ENCODE peak calls at places on chromosomes 16 and 17, in four cellular contexts. One of them, this sample, is unnamed. For H3K4me1, the result is how much of the 10 kb centered on the place peaks cover.

GRCh38 chr17:77491921-77492445 is 351.2 kb downstream of the SEC14L1 start:
- DNase-seq in HepG2: no peak
- DNase-seq in K562: no peak
- DNase-seq in H1: no peak
- DNase-seq in this sample: no peak

GRCh38 chr16:88827727-88828126 is 16.0 kb upstream of the APRT start:
- DNase-seq in HepG2: no peak
- DNase-seq in K562: no peak
- DNase-seq in H1: no peak
- DNase-seq in this sample: no peak

GRCh38 chr16:89971495-89972243 is 23.1 kb downstream of the DEF8 start:
- DNase-seq in HepG2: no peak
- DNase-seq in K562: peak
- DNase-seq in H1: no peak
- DNase-seq in this sample: no peak

GRCh38 chr17:79046501-79047280 is 22.7 kb downstream of the C1QTNF1 start:
- DNase-seq in HepG2: no peak
- DNase-seq in K562: no peak
- DNase-seq in H1: no peak
- DNase-seq in this sample: no peak

GRCh38 chr17:77488531-77489238 is 347.9 kb downstream of the SEC14L1 start:
- DNase-seq in HepG2: no peak
- DNase-seq in K562: no peak
- DNase-seq in H1: no peak
- DNase-seq in this sample: no peak

GRCh38 chr16:51924744-51925143 is 622.2 kb downstream of the TOX3 start:
- DNase-seq in HepG2: peak
- DNase-seq in K562: no peak
- DNase-seq in H1: no peak
- DNase-seq in this sample: no peak

GRCh38 chr16:25151996-25152395 is 40.5 kb downstream of the LCMT1 start:
- DNase-seq in HepG2: no peak
- DNase-seq in K562: no peak
- DNase-seq in H1: no peak
- DNase-seq in this sample: peak

GRCh38 chr17:55735784-55736405 is 13.2 kb upstream of the TMEM100 start:
- DNase-seq in HepG2: peak
- DNase-seq in K562: peak
- DNase-seq in H1: no peak
- DNase-seq in this sample: peak

GRCh38 chr16:72400257-72401078 is 228.5 kb upstream of the PMFBP1 start:
- DNase-seq in HepG2: peak
- DNase-seq in K562: peak
- DNase-seq in H1: peak
- DNase-seq in this sample: peak

GRCh38 chr17:1000597-1001490 is 3.9 kb downstream of the TIMM22 start:
- DNase-seq in HepG2: peak
- DNase-seq in K562: no peak
- DNase-seq in H1: no peak
- DNase-seq in this sample: no peak

GRCh38 chr17:2383628-2384167 is 17.2 kb downstream of the MNT start:
- DNase-seq in HepG2: no peak
- DNase-seq in K562: no peak
- DNase-seq in H1: no peak
- DNase-seq in this sample: no peak

GRCh38 chr17:2377659-2378058 is 23.2 kb downstream of the MNT start:
- DNase-seq in HepG2: no peak
- DNase-seq in K562: no peak
- DNase-seq in H1: no peak
- DNase-seq in this sample: no peak

GRCh38 chr17:2378905-2379304 is 22.0 kb downstream of the MNT start:
- DNase-seq in HepG2: no peak
- DNase-seq in K562: no peak
- DNase-seq in H1: no peak
- DNase-seq in this sample: no peak

GRCh38 chr17:2379489-2380224 is 21.2 kb downstream of the MNT start:
- DNase-seq in HepG2: no peak
- DNase-seq in K562: no peak
- DNase-seq in H1: no peak
- DNase-seq in this sample: no peak

GRCh38 chr17:2380225-2380922 is 20.5 kb downstream of the MNT start:
- DNase-seq in HepG2: no peak
- DNase-seq in K562: no peak
- DNase-seq in H1: no peak
- DNase-seq in this sample: no peak
- TF ChIP-seq POLR2A in HepG2: no peak
- TF ChIP-seq POLR2A in K562: no peak
- TF ChIP-seq POLR2A in H1: no peak
- TF ChIP-seq POLR2A in this sample: no peak

DNA sequence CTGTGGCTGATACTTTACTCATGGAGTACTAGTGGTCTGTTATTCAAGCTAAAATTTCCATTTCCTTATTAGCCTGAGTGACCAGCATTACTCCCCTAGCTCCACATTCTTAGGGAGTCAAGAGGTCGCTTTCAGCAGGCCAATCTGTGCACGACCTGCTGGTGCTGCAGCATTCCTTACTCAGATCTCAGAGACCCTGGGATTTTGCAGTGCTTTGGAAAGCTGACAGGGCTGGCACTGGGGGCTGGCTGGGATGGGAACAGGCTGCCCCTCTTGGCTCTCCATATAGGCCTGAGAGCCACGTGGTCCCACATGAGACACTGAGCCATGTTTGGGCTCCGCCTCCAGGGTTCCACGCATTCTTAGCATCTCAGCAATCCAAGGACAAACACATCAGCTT is 254.7 kb upstream of the CACNG5 start:
- DNase-seq in HepG2: peak
- DNase-seq in K562: no peak
- DNase-seq in H1: no peak
- DNase-seq in this sample: no peak
- H3K4me1 ChIP-seq in HepG2: under half
- H3K4me1 ChIP-seq in K562: under half
- H3K4me1 ChIP-seq in H1: under half
- H3K4me1 ChIP-seq in this sample: under half

GRCh38 chr17:68461122-68461539 is 3.8 kb upstream of the WIPI1 start:
- DNase-seq in HepG2: no peak
- DNase-seq in K562: no peak
- DNase-seq in H1: no peak
- DNase-seq in this sample: no peak

GRCh38 chr17:68461589-68461988 is 4.3 kb upstream of the WIPI1 start:
- DNase-seq in HepG2: no peak
- DNase-seq in K562: no peak
- DNase-seq in H1: no peak
- DNase-seq in this sample: no peak

GRCh38 chr17:68459030-68459376 is 1.7 kb upstream of the WIPI1 start:
- DNase-seq in HepG2: no peak
- DNase-seq in K562: no peak
- DNase-seq in H1: no peak
- DNase-seq in this sample: no peak

GRCh38 chr17:68460096-68460495 is 2.8 kb upstream of the WIPI1 start:
- DNase-seq in HepG2: no peak
- DNase-seq in K562: no peak
- DNase-seq in H1: no peak
- DNase-seq in this sample: no peak

DNA sequence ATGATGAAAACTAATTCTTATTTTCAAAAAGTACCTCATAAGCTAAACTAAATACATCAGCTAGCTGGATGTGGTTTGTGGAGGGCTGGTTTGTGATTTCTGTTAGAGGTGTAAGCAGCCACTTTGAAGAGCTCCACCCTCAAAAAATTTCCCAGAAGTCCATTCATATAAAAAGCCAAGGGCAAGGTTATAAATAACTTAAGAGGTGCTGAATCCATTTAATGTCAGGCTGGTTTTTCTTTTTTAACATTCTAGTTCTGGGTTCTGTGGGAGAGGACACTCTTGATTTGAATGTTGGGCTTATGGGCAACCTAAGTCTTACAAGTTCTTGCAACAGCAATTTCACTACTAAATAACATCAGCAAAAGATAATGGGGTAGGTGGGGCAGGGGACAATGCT is 3.4 kb upstream of the WIPI1 start:
- DNase-seq in HepG2: no peak
- DNase-seq in K562: no peak
- DNase-seq in H1: no peak
- DNase-seq in this sample: no peak
- TF ChIP-seq FOSL1 in HepG2: no peak
- TF ChIP-seq FOSL1 in K562: no peak
- TF ChIP-seq FOSL1 in H1: no peak
- TF ChIP-seq FOSL1 in this sample: no peak

DNA sequence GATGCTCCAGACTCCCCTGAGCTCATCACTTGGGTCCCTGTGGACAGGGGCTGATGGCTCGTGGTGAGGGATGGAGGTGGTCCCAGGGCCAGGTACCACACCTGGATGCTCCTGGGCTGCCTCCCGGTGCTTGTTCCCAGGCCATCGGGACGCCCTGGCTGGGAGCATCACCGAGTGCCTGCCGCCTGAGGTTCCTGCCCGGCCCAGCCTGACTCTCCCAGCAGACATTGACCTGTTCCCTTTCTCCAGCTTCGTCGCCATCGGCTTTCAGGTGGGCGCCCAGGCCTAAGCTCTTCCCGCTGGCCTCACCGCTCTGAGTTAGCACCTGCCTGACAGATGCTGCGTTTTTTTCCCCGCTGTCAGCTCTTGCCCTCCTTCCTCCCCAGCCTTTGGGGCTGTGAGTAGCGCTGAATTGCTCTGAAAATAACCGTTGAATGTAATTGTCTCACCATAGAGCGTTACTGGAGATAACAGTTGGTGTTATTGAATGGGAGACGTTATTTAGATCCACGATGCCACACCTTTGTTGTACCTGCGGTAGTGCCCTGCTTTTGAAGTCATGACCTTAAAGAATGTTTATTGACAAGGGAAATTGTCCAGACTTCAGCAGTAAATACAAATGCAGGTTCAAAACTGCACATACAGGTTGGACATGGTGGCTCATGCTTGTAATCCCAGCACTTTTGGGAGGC is 21.3 kb upstream of the SMIM5 start:
- DNase-seq in HepG2: no peak
- DNase-seq in K562: no peak
- DNase-seq in H1: no peak
- DNase-seq in this sample: no peak
- TF ChIP-seq POLR2A in HepG2: no peak
- TF ChIP-seq POLR2A in K562: no peak
- TF ChIP-seq POLR2A in H1: no peak
- TF ChIP-seq POLR2A in this sample: no peak

GRCh38 chr17:57404807-57405485 is 148.6 kb downstream of the MSI2 start:
- DNase-seq in HepG2: no peak
- DNase-seq in K562: no peak
- DNase-seq in H1: no peak
- DNase-seq in this sample: no peak

GRCh38 chr17:57401556-57402488 is 145.5 kb downstream of the MSI2 start:
- DNase-seq in HepG2: peak
- DNase-seq in K562: peak
- DNase-seq in H1: no peak
- DNase-seq in this sample: no peak

GRCh38 chr17:57404073-57404472 is 147.8 kb downstream of the MSI2 start:
- DNase-seq in HepG2: peak
- DNase-seq in K562: no peak
- DNase-seq in H1: no peak
- DNase-seq in this sample: peak

GRCh38 chr17:57402691-57403090 is 146.4 kb downstream of the MSI2 start:
- DNase-seq in HepG2: no peak
- DNase-seq in K562: no peak
- DNase-seq in H1: no peak
- DNase-seq in this sample: no peak

DNA sequence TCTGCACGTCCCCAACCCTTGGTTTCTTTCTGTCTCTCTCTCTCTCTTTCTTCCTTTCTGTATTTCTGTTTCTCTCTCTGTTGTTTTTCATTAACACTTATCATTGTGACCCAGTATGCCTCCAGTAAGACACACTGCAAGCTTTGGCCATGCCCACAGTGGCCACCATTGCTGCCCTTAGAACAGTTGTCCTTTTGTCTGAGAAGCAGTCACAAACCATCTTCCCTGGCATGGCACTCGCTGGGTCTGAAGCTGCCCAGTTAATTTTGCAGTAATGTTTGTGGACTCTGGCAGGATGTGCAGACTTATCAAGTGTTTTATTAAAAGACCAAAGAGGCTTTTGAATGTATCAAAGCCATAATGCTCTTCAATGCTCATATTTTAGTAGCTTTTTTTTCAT is 146.9 kb downstream of the MSI2 start:
- DNase-seq in HepG2: no peak
- DNase-seq in K562: no peak
- DNase-seq in H1: no peak
- DNase-seq in this sample: no peak
- H3K4me1 ChIP-seq in HepG2: half or more
- H3K4me1 ChIP-seq in K562: under half
- H3K4me1 ChIP-seq in H1: under half
- H3K4me1 ChIP-seq in this sample: under half

DNA sequence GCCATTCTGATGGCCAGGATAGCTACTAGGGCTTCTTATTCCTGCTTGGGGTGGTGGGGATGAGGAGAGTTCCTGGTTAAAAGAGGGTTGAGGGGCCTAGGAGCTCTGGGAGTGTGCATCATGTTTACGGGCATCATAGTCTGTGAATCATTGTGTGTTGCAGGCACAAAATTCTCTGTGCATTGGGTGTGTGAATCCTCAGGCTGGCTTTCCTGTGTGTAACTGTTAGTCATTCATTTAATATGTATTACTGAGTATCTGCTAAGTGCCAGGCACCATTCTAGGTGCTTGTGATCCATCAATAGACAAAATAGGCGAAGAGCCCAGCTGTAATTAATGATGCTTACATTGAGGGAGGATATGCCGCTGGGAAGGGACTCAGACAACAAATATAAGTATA is 5.8 kb downstream of the PPY start:
- DNase-seq in HepG2: no peak
- DNase-seq in K562: no peak
- DNase-seq in H1: no peak
- DNase-seq in this sample: no peak
- TF ChIP-seq FOSL1 in HepG2: no peak
- TF ChIP-seq FOSL1 in K562: no peak
- TF ChIP-seq FOSL1 in H1: no peak
- TF ChIP-seq FOSL1 in this sample: no peak

GRCh38 chr17:28484296-28484695 is 10.9 kb downstream of the SLC13A2 start:
- DNase-seq in HepG2: no peak
- DNase-seq in K562: no peak
- DNase-seq in H1: no peak
- DNase-seq in this sample: no peak
- TF ChIP-seq POLR2A in HepG2: no peak
- TF ChIP-seq POLR2A in K562: no peak
- TF ChIP-seq POLR2A in H1: no peak
- TF ChIP-seq POLR2A in this sample: no peak

This sample was measured in HCT116.